ENCODE peak calls at places on chromosomes 4 and X, in five cellular contexts. Q, Y, J, X and D are unnamed samples.

GRCh38 chr4:78129383-78130108 is 72.4 kb downstream of the FRAS1 start:
- DNase-seq in Q (no peak), Y (no peak), J (no peak), X (no peak), D (no peak)

GRCh38 chr4:121677524-121677923 is 19.3 kb downstream of the ANXA5 start:
- DNase-seq in Q (no peak), Y (no peak), J (no peak), X (no peak), D (no peak)

GRCh38 chr4:142355417-142355930 is 490.6 kb downstream of the INPP4B start:
- DNase-seq in Q (no peak), Y (no peak), J (no peak), X (no peak), D (no peak)

GRCh38 chrX:134774190-134775048 is 116.1 kb upstream of the PLAC1 start:
- DNase-seq in Q (no peak), Y (no peak), J (no peak), X (no peak), D (no peak)

GRCh38 chr4:105025263-105026017 is 121.2 kb upstream of the TET2 start:
- DNase-seq in Q (no peak), Y (no peak), J (no peak), X (no peak), D (no peak)

GRCh38 chr4:106263594-106264330 is 52.2 kb downstream of the TBCK start:
- DNase-seq in Q (no peak), Y (no peak), J (no peak), X (no peak), D (no peak)

GRCh38 chr4:107854326-107855030 is 29.7 kb downstream of the SGMS2 start:
- DNase-seq in Q (no peak), Y (no peak), J (no peak), X (no peak), D (no peak)

GRCh38 chr4:128600410-128600809 is 209.1 kb upstream of the JADE1 start:
- DNase-seq in Q (no peak), Y (no peak), J (no peak), X (peak; percentile 33), D (no peak)

GRCh38 chr4:74535471-74535870 is 90.5 kb downstream of the AREG start:
- DNase-seq in Q (no peak), Y (no peak), J (no peak), X (no peak), D (no peak)

GRCh38 chr4:48467891-48468290 is 15.3 kb upstream of the SLC10A4 start:
- DNase-seq in Q (no peak), Y (no peak), J (no peak), X (no peak), D (no peak)

GRCh38 chr4:143626134-143626859 is 74.2 kb downstream of the FREM3 start:
- DNase-seq in Q (no peak), Y (no peak), J (no peak), X (no peak), D (no peak)

GRCh38 chr4:88341227-88342192 is 37.1 kb upstream of the HERC6 start:
- DNase-seq in Q (no peak), Y (no peak), J (no peak), X (peak; percentile 10), D (no peak)

GRCh38 chr4:27006247-27006603 is 145.6 kb downstream of the STIM2 start:
- DNase-seq in Q (no peak), Y (no peak), J (no peak), X (no peak), D (no peak)

GRCh38 chr4:7275067-7275466 is 82.7 kb downstream of the SORCS2 start:
- DNase-seq in Q (no peak), Y (no peak), J (no peak), X (no peak), D (no peak)

GRCh38 chrX:118254611-118255010 is 91.3 kb upstream of the WDR44 start:
- DNase-seq in Q (peak; percentile 23), Y (peak; percentile 33), J (no peak), X (peak; percentile 7), D (peak; percentile 18)

GRCh38 chr4:125433453-125433852 is 118.7 kb downstream of the FAT4 start:
- DNase-seq in Q (no peak), Y (no peak), J (no peak), X (no peak), D (no peak)

GRCh38 chrX:138925330-138925729 is 213.8 kb upstream of the FGF13 start:
- DNase-seq in Q (no peak), Y (peak; percentile 59), J (no peak), X (no peak), D (no peak)

GRCh38 chr4:42397635-42398447 is 553 bp downstream of the SHISA3 start:
- DNase-seq in Q (no peak), Y (no peak), J (no peak), X (no peak), D (no peak)

GRCh38 chr4:95956094-95956493 is 116.2 kb downstream of the PDHA2 start:
- DNase-seq in Q (no peak), Y (no peak), J (no peak), X (no peak), D (no peak)

GRCh38 chrX:24149346-24150050 is at the start of gene ZFX:
- DNase-seq in Q (no peak), Y (peak; percentile 46), J (no peak), X (peak; percentile 9), D (no peak)

GRCh38 chrX:41933546-41933945 is 10.2 kb upstream of the CASK start:
- DNase-seq in Q (no peak), Y (peak; percentile 17), J (no peak), X (no peak), D (no peak)

GRCh38 chr4:25568788-25569231 is 86.8 kb upstream of the SLC34A2 start:
- DNase-seq in Q (no peak), Y (no peak), J (no peak), X (no peak), D (no peak)

GRCh38 chrX:274904-275475 is 6.2 kb upstream of the PLCXD1 start:
- DNase-seq in Q (no peak), Y (no peak), J (no peak), X (peak; percentile 67), D (no peak)

GRCh38 chr4:1204286-1204827 is 32.0 kb upstream of the SPON2 start:
- DNase-seq in Q (no peak), Y (no peak), J (no peak), X (no peak), D (no peak)

GRCh38 chr4:85544751-85545150 is 69.8 kb downstream of the ARHGAP24 start:
- DNase-seq in Q (no peak), Y (no peak), J (no peak), X (no peak), D (no peak)

GRCh38 chr4:113588895-113589668 is 172.5 kb downstream of the CAMK2D start:
- DNase-seq in Q (no peak), Y (no peak), J (no peak), X (no peak), D (no peak)

GRCh38 chr4:154354883-154355282 is 136.7 kb downstream of the DCHS2 start:
- DNase-seq in Q (no peak), Y (no peak), J (no peak), X (no peak), D (no peak)

GRCh38 chr4:159042097-159042605 is 60.7 kb upstream of the RAPGEF2 start:
- DNase-seq in Q (no peak), Y (peak; percentile 89), J (no peak), X (no peak), D (no peak)

GRCh38 chr4:148263820-148264219 is 178.4 kb downstream of the NR3C2 start:
- DNase-seq in Q (no peak), Y (no peak), J (no peak), X (no peak), D (no peak)

GRCh38 chr4:167622481-167623240 is 388.4 kb upstream of the SPOCK3 start:
- DNase-seq in Q (no peak), Y (peak; percentile 27), J (no peak), X (peak; percentile 10), D (peak; percentile 46)

GRCh38 chr4:3707423-3708102 is 58.6 kb upstream of the ADRA2C start:
- DNase-seq in Q (no peak), Y (no peak), J (no peak), X (no peak), D (no peak)

GRCh38 chr4:76212851-76213414 is 691 bp downstream of the SCARB2 start:
- DNase-seq in Q (no peak), Y (no peak), J (no peak), X (no peak), D (no peak)

GRCh38 chr4:76213415-76214268 is at the start of gene SCARB2:
- DNase-seq in Q (no peak), Y (peak; percentile 87), J (no peak), X (peak; percentile 61), D (peak; percentile 47)

GRCh38 chr4:76210502-76210901 is 3.1 kb downstream of the SCARB2 start:
- DNase-seq in Q (no peak), Y (no peak), J (no peak), X (no peak), D (no peak)

GRCh38 chr4:76211769-76212168 is 1.9 kb downstream of the SCARB2 start:
- DNase-seq in Q (no peak), Y (no peak), J (no peak), X (no peak), D (no peak)

DNA sequence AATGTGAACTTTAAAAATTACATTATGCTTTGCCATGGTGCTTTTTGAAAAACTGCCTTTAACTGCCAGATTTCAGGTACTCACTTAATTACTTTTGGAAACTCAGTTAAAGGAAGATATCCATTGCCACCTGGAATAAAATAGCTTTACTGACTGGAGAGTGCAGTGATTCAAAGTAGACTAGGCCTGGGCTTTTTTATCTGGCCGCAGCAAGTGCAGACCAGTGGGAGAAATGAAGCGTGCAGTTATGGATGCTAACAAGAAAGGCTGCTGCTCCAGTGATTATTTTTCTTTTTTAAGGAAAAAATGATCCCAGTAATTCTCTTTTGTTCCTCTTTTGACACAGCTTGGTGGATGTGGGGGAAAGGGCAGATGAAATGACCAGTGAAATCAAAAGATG is 1.3 kb downstream of the SCARB2 start:
- DNase-seq in Q (no peak), Y (no peak), J (no peak), X (no peak), D (no peak)
- H3K9ac ChIP-seq in Q (no peak overlapping the region), Y (no peak overlapping the region), J (no peak overlapping the region), X (peak overlapping the region; percentile 91), D (peak overlapping the region; percentile 79)

GRCh38 chr4:176191974-176192373 is 3.4 kb downstream of the SPATA4 start:
- DNase-seq in Q (no peak), Y (no peak), J (no peak), X (no peak), D (no peak)

GRCh38 chr4:176189891-176190795 is 5.2 kb downstream of the SPATA4 start:
- DNase-seq in Q (no peak), Y (no peak), J (no peak), X (no peak), D (no peak)

GRCh38 chr4:176193126-176193525 is 2.3 kb downstream of the SPATA4 start:
- DNase-seq in Q (no peak), Y (no peak), J (no peak), X (no peak), D (no peak)

GRCh38 chr4:176195184-176195978 is at the start of gene SPATA4:
- DNase-seq in Q (peak; percentile 84), Y (peak; percentile 94), J (peak; percentile 76), X (peak; percentile 65), D (peak; percentile 73)

GRCh38 chr4:176193898-176194297 is 1.5 kb downstream of the SPATA4 start:
- DNase-seq in Q (no peak), Y (no peak), J (no peak), X (no peak), D (peak; percentile 29)
- TF ChIP-seq ATF3 in Q (no peak), Y (no peak), J (no peak), X (no peak), D (no peak)

GRCh38 chrX:85941275-85941674 is 106.1 kb downstream of the CHM start:
- DNase-seq in Q (no peak), Y (no peak), J (no peak), X (no peak), D (no peak)
- H3K9ac ChIP-seq in Q (no peak overlapping the region), Y (no peak overlapping the region), J (no peak overlapping the region), X (no peak overlapping the region), D (no peak overlapping the region)

GRCh38 chr4:82865592-82865991 is 25.4 kb downstream of the SEC31A start:
- DNase-seq in Q (no peak), Y (no peak), J (no peak), X (peak; percentile 27), D (no peak)
- TF ChIP-seq ATF3 in Q (no peak), Y (no peak), J (no peak), X (no peak), D (no peak)